ENCODE peak calls at places on chromosomes 12 and 14, in seven cellular contexts. W is stomach, A is A549, S is SK-N-SH, H is tibial nerve, D is esophagus muscularis mucosa, O is transverse colon. V is an unnamed sample. For H3K9me3, the result is how much of the 10 kb centered on the place peaks cover.

GRCh38 chr14:75711134-75711795 is 50.2 kb downstream of the TTLL5 start:
- DNase-seq in W (peak), A (peak), D (no peak), S (peak), H (no peak), O (no peak), V (no peak)

GRCh38 chr12:100375023-100375737 is 18.3 kb downstream of the SLC17A8 start:
- DNase-seq in D (peak), O (peak), W (peak), S (no peak), A (no peak), H (peak), V (peak)

GRCh38 chr12:2284321-2284813 is 231.6 kb downstream of the CACNA1C start:
- DNase-seq in S (peak), H (no peak), O (no peak), A (no peak), D (no peak), W (no peak), V (no peak)

GRCh38 chr12:14935031-14935430 is 3.3 kb downstream of the ERP27 start:
- DNase-seq in D (no peak), W (no peak), S (no peak), H (no peak), A (no peak), O (no peak), V (no peak)

GRCh38 chr12:42284876-42285275 is 41.0 kb downstream of the ZCRB1 start:
- DNase-seq in A (no peak), O (no peak), H (no peak), W (no peak), S (no peak), D (no peak), V (no peak)

GRCh38 chr14:104689620-104690265 is 325 bp downstream of the INF2 start:
- DNase-seq in H (no peak), A (no peak), W (no peak), S (peak), D (no peak), O (peak), V (no peak)

GRCh38 chr12:130829391-130830245 is 9.4 kb downstream of the STX2 start:
- DNase-seq in D (no peak), O (no peak), S (peak), W (no peak), A (no peak), H (no peak), V (no peak)

GRCh38 chr12:52187206-52187605 is 4.6 kb downstream of the KRT80 start:
- DNase-seq in A (no peak), H (no peak), S (no peak), D (no peak), O (no peak), W (no peak), V (no peak)

GRCh38 chr12:13340149-13340548 is 143.6 kb downstream of the EMP1 start:
- DNase-seq in A (peak), O (no peak), D (no peak), S (no peak), H (no peak), W (no peak), V (no peak)

GRCh38 chr14:32986791-32987545 is 48.3 kb downstream of the NPAS3 start:
- DNase-seq in S (no peak), H (no peak), W (no peak), O (no peak), A (no peak), D (no peak), V (no peak)

GRCh38 chr12:122651520-122652224 is 51.5 kb downstream of the HCAR2 start:
- DNase-seq in D (no peak), O (no peak), W (no peak), S (no peak), H (no peak), A (no peak), V (no peak)

GRCh38 chr12:72271401-72271740 is 799 bp upstream of the TRHDE start:
- DNase-seq in W (no peak), S (peak), H (no peak), A (no peak), O (no peak), D (no peak), V (no peak)

GRCh38 chr12:102740157-102741032 is 176.6 kb downstream of the PAH start:
- DNase-seq in D (no peak), S (no peak), A (peak), O (no peak), W (no peak), H (no peak), V (no peak)

GRCh38 chr12:113465808-113466769 is 5.6 kb downstream of the LHX5 start:
- DNase-seq in S (peak), H (no peak), A (no peak), W (no peak), D (no peak), O (no peak), V (no peak)

GRCh38 chr12:66036317-66036716 is 94.2 kb downstream of the LLPH start:
- DNase-seq in O (no peak), H (no peak), A (peak), S (no peak), D (peak), W (no peak), V (no peak)

GRCh38 chr14:70622111-70622712 is 19.5 kb upstream of the TTC9 start:
- DNase-seq in D (no peak), H (no peak), A (peak), W (peak), O (peak), S (peak), V (no peak)

GRCh38 chr12:32947203-32947795 is 50.7 kb upstream of the PKP2 start:
- DNase-seq in H (no peak), S (peak), W (no peak), D (no peak), O (no peak), A (peak), V (no peak)

GRCh38 chr14:79639638-79640037 is 571.7 kb downstream of the DIO2 start:
- DNase-seq in S (no peak), H (no peak), O (no peak), W (no peak), A (no peak), D (no peak), V (no peak)

GRCh38 chr12:96466939-96467751 is 22.2 kb upstream of the CFAP54 start:
- DNase-seq in A (no peak), D (no peak), O (no peak), S (no peak), W (no peak), H (no peak), V (no peak)
- TF ChIP-seq EP300 in A (no peak), D (no peak), O (no peak), S (no peak), W (no peak), H (no peak), V (no peak)

GRCh38 chr12:67410667-67411067 is 141.5 kb downstream of the CAND1 start:
- DNase-seq in W (no peak), H (no peak), O (no peak), D (no peak), S (no peak), A (no peak), V (no peak)

GRCh38 chr12:67414011-67414715 is 145.0 kb downstream of the CAND1 start:
- DNase-seq in S (peak), D (no peak), W (no peak), A (no peak), H (no peak), O (no peak), V (no peak)

GRCh38 chr12:67411562-67411961 is 142.4 kb downstream of the CAND1 start:
- DNase-seq in S (no peak), H (no peak), W (no peak), O (no peak), A (no peak), D (no peak), V (no peak)

GRCh38 chr12:67413577-67413976 is 144.4 kb downstream of the CAND1 start:
- DNase-seq in S (peak), D (no peak), W (no peak), H (no peak), A (no peak), O (no peak), V (no peak)

GRCh38 chr12:67410246-67410645 is 141.1 kb downstream of the CAND1 start:
- DNase-seq in W (no peak), O (no peak), H (no peak), S (no peak), A (no peak), D (no peak), V (no peak)
- H3K9me3 ChIP-seq in W (under half), O (under half), H (under half), S (under half), A (under half), D (under half), V (under half)

GRCh38 chr14:87992720-87993484 is at the start of gene GALC:
- DNase-seq in H (peak), S (peak), W (peak), O (peak), A (peak), D (peak), V (peak)
- TF ChIP-seq EP300 in H (peak), S (peak), W (no peak), O (no peak), A (no peak), D (no peak), V (peak)

DNA sequence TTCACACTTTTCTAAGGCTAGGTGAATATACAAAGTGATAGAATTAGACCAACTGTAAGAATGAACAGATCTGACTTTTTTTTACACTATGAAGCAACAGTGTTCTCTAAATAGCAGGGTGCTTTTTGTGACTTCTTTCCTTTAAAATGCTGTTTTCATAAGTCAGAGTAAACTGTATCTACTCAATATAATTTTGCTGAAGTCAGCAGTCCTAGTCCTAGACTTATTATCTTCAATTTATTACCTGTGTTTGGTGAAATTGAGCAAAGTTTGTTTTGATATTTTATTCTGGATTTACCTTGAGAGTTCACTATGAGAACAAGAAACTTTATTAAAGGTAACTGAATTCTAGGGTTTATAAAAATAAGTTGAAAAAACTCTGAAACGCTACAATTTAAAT is 651.3 kb upstream of the MIS18BP1 start:
- DNase-seq in W (no peak), S (no peak), D (no peak), O (no peak), H (no peak), A (no peak), V (no peak)
- H3K9me3 ChIP-seq in W (under half), S (under half), D (under half), O (under half), H (under half), A (under half), V (under half)

GRCh38 chr14:80926706-80927384 is 14.7 kb downstream of the CEP128 start:
- DNase-seq in S (no peak), H (no peak), W (no peak), A (no peak), O (no peak), D (no peak), V (no peak)

GRCh38 chr14:80927385-80927989 is 14.1 kb downstream of the CEP128 start:
- DNase-seq in W (no peak), S (no peak), H (no peak), D (no peak), O (no peak), A (no peak), V (no peak)

GRCh38 chr14:80933282-80933681 is 8.3 kb downstream of the CEP128 start:
- DNase-seq in A (no peak), W (no peak), H (no peak), D (no peak), S (no peak), O (no peak), V (no peak)

GRCh38 chr14:80930095-80930494 is 11.4 kb downstream of the CEP128 start:
- DNase-seq in S (no peak), H (no peak), A (no peak), W (no peak), D (no peak), O (no peak), V (no peak)

DNA sequence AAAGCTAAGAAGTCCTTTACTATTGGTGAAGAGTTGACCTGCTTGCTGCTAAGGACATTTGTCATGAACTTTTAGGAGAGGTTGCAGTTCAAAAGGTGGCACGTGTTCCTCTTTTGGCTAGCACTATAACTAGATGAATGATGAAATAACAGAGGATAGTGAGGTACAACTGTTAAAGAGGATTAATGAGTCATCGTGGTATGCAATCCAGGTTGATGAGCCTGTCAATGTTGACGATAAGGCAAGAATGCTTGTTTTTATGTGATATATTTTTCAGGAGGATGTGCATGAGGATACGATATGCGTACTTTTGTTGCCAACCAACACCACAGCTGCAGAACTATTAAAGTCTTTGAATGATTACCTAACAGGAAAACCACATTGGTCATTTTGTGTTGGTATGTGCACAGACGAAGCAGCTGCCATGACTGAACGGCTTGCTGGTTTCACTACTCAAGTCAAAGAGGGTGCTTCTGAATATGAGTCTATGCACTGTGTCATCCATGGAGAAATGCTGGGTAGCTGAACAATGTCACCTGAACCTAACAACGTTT is 10.6 kb downstream of the CEP128 start:
- DNase-seq in S (no peak), H (no peak), D (no peak), W (no peak), A (peak), O (peak), V (no peak)
- TF ChIP-seq EP300 in S (no peak), H (no peak), D (no peak), W (no peak), A (no peak), O (no peak), V (no peak)